ENCODE peak calls at places on chromosomes 11 and 22, in eight cellular contexts. One of them, this sample, is unnamed.

GRCh38 chr22:19495562-19496323 is 16.0 kb downstream of the CDC45 start:
- DNase-seq in NCI-H1105 treated with DMSO at 0.1 percent for 48 hours: no peak
- DNase-seq in Caki2: peak; percentile 12
- DNase-seq in HS-5: no peak
- DNase-seq in HFF-Myc: no peak
- DNase-seq in ACHN: peak; percentile 31
- DNase-seq in IMR-90: peak; percentile 50
- DNase-seq in psoas muscle: no peak
- DNase-seq in this sample: no peak

GRCh38 chr11:22340803-22341581 is 2.8 kb downstream of the SLC17A6 start:
- DNase-seq in NCI-H1105 treated with DMSO at 0.1 percent for 48 hours: no peak
- DNase-seq in Caki2: no peak
- DNase-seq in HS-5: no peak
- DNase-seq in HFF-Myc: no peak
- DNase-seq in ACHN: no peak
- DNase-seq in IMR-90: no peak
- DNase-seq in psoas muscle: no peak
- DNase-seq in this sample: no peak

GRCh38 chr22:29885610-29886009 is 2.6 kb downstream of the MTMR3 start:
- DNase-seq in NCI-H1105 treated with DMSO at 0.1 percent for 48 hours: no peak
- DNase-seq in Caki2: no peak
- DNase-seq in HS-5: no peak
- DNase-seq in HFF-Myc: no peak
- DNase-seq in ACHN: no peak
- DNase-seq in IMR-90: no peak
- DNase-seq in psoas muscle: no peak
- DNase-seq in this sample: no peak

GRCh38 chr22:19568337-19569311 is 44.4 kb upstream of the CLDN5 start:
- DNase-seq in NCI-H1105 treated with DMSO at 0.1 percent for 48 hours: no peak
- DNase-seq in Caki2: peak; percentile 60
- DNase-seq in HS-5: peak; percentile 89
- DNase-seq in HFF-Myc: peak; percentile 49
- DNase-seq in ACHN: peak; percentile 81
- DNase-seq in IMR-90: peak; percentile 95
- DNase-seq in psoas muscle: no peak
- DNase-seq in this sample: peak; percentile 79

GRCh38 chr22:46090051-46090591 is 60.2 kb upstream of the PPARA start:
- DNase-seq in NCI-H1105 treated with DMSO at 0.1 percent for 48 hours: no peak
- DNase-seq in Caki2: no peak
- DNase-seq in HS-5: no peak
- DNase-seq in HFF-Myc: no peak
- DNase-seq in ACHN: no peak
- DNase-seq in IMR-90: no peak
- DNase-seq in psoas muscle: peak; percentile 69
- DNase-seq in this sample: peak; percentile 33

GRCh38 chr11:127259118-127259517 is 258.5 kb upstream of the KIRREL3 start:
- DNase-seq in NCI-H1105 treated with DMSO at 0.1 percent for 48 hours: no peak
- DNase-seq in Caki2: no peak
- DNase-seq in HS-5: no peak
- DNase-seq in HFF-Myc: no peak
- DNase-seq in ACHN: no peak
- DNase-seq in IMR-90: no peak
- DNase-seq in psoas muscle: no peak
- DNase-seq in this sample: no peak

GRCh38 chr11:106723071-106723470 is 295.2 kb downstream of the GUCY1A2 start:
- DNase-seq in NCI-H1105 treated with DMSO at 0.1 percent for 48 hours: no peak
- DNase-seq in Caki2: no peak
- DNase-seq in HS-5: no peak
- DNase-seq in HFF-Myc: no peak
- DNase-seq in ACHN: no peak
- DNase-seq in IMR-90: no peak
- DNase-seq in psoas muscle: no peak
- DNase-seq in this sample: no peak

GRCh38 chr22:25509391-25509791 is 55.1 kb upstream of the GRK3 start:
- DNase-seq in NCI-H1105 treated with DMSO at 0.1 percent for 48 hours: no peak
- DNase-seq in Caki2: no peak
- DNase-seq in HS-5: no peak
- DNase-seq in HFF-Myc: no peak
- DNase-seq in ACHN: no peak
- DNase-seq in IMR-90: peak; percentile 44
- DNase-seq in psoas muscle: no peak
- DNase-seq in this sample: no peak

GRCh38 chr11:108929241-108929640 is 264.4 kb downstream of the DDX10 start:
- DNase-seq in NCI-H1105 treated with DMSO at 0.1 percent for 48 hours: no peak
- DNase-seq in Caki2: peak; percentile 60
- DNase-seq in HS-5: peak; percentile 80
- DNase-seq in HFF-Myc: peak; percentile 58
- DNase-seq in ACHN: peak; percentile 0
- DNase-seq in IMR-90: peak; percentile 99
- DNase-seq in psoas muscle: no peak
- DNase-seq in this sample: no peak

GRCh38 chr11:64472593-64473455 is 113.9 kb downstream of the RPS6KA4 start:
- DNase-seq in NCI-H1105 treated with DMSO at 0.1 percent for 48 hours: no peak
- DNase-seq in Caki2: no peak
- DNase-seq in HS-5: no peak
- DNase-seq in HFF-Myc: no peak
- DNase-seq in ACHN: no peak
- DNase-seq in IMR-90: no peak
- DNase-seq in psoas muscle: no peak
- DNase-seq in this sample: no peak

GRCh38 chr11:95910638-95911368 is 13.1 kb downstream of the MTMR2 start:
- DNase-seq in NCI-H1105 treated with DMSO at 0.1 percent for 48 hours: no peak
- DNase-seq in Caki2: no peak
- DNase-seq in HS-5: no peak
- DNase-seq in HFF-Myc: no peak
- DNase-seq in ACHN: no peak
- DNase-seq in IMR-90: no peak
- DNase-seq in psoas muscle: no peak
- DNase-seq in this sample: no peak